ENCODE peak calls at places on chromosomes 3 and 15, in four cellular contexts. One of them, this sample, is unnamed.

GRCh38 chr3:157767602-157768001 is 264.4 kb upstream of the VEPH1 start:
- DNase-seq in GM12878: no peak
- DNase-seq in stomach: no peak
- DNase-seq in lower leg skin: no peak
- DNase-seq in this sample: no peak

GRCh38 chr3:94561094-94561493 is 498.2 kb downstream of the NSUN3 start:
- DNase-seq in GM12878: no peak
- DNase-seq in stomach: no peak
- DNase-seq in lower leg skin: no peak
- DNase-seq in this sample: no peak

GRCh38 chr3:141796436-141797166 is 33.4 kb downstream of the GRK7 start:
- DNase-seq in GM12878: peak
- DNase-seq in stomach: no peak
- DNase-seq in lower leg skin: no peak
- DNase-seq in this sample: peak

GRCh38 chr3:20511863-20512262 is 325.9 kb upstream of the SGO1 start:
- DNase-seq in GM12878: no peak
- DNase-seq in stomach: no peak
- DNase-seq in lower leg skin: no peak
- DNase-seq in this sample: peak

GRCh38 chr3:43866529-43867353 is 176.0 kb downstream of the ABHD5 start:
- DNase-seq in GM12878: no peak
- DNase-seq in stomach: no peak
- DNase-seq in lower leg skin: no peak
- DNase-seq in this sample: no peak

GRCh38 chr3:54988302-54989022 is 60.6 kb upstream of the LRTM1 start:
- DNase-seq in GM12878: no peak
- DNase-seq in stomach: no peak
- DNase-seq in lower leg skin: peak
- DNase-seq in this sample: no peak

GRCh38 chr15:98648654-98649537 is 557 bp downstream of the IGF1R start:
- DNase-seq in GM12878: no peak
- DNase-seq in stomach: peak
- DNase-seq in lower leg skin: peak
- DNase-seq in this sample: peak

GRCh38 chr3:123778991-123779622 is 105.0 kb downstream of the MYLK start:
- DNase-seq in GM12878: no peak
- DNase-seq in stomach: no peak
- DNase-seq in lower leg skin: peak
- DNase-seq in this sample: no peak

GRCh38 chr3:105688821-105689220 is 180.0 kb downstream of the CBLB start:
- DNase-seq in GM12878: no peak
- DNase-seq in stomach: no peak
- DNase-seq in lower leg skin: no peak
- DNase-seq in this sample: no peak

GRCh38 chr3:72322264-72322976 is 525.8 kb downstream of the SHQ1 start:
- DNase-seq in GM12878: no peak
- DNase-seq in stomach: no peak
- DNase-seq in lower leg skin: no peak
- DNase-seq in this sample: peak
- TF ChIP-seq POLR2A in GM12878: no peak
- TF ChIP-seq POLR2A in stomach: no peak
- TF ChIP-seq POLR2A in lower leg skin: no peak
- TF ChIP-seq POLR2A in this sample: no peak

GRCh38 chr3:139304383-139304782 is 39.4 kb upstream of the MRPS22 start:
- DNase-seq in GM12878: no peak
- DNase-seq in stomach: no peak
- DNase-seq in lower leg skin: no peak
- DNase-seq in this sample: no peak

GRCh38 chr3:139301654-139302053 is 42.2 kb upstream of the MRPS22 start:
- DNase-seq in GM12878: no peak
- DNase-seq in stomach: no peak
- DNase-seq in lower leg skin: no peak
- DNase-seq in this sample: no peak

GRCh38 chr3:139302801-139303113 is 41.1 kb upstream of the MRPS22 start:
- DNase-seq in GM12878: no peak
- DNase-seq in stomach: no peak
- DNase-seq in lower leg skin: no peak
- DNase-seq in this sample: no peak

GRCh38 chr3:139302084-139302800 is 41.6 kb upstream of the MRPS22 start:
- DNase-seq in GM12878: no peak
- DNase-seq in stomach: no peak
- DNase-seq in lower leg skin: peak
- DNase-seq in this sample: no peak

DNA sequence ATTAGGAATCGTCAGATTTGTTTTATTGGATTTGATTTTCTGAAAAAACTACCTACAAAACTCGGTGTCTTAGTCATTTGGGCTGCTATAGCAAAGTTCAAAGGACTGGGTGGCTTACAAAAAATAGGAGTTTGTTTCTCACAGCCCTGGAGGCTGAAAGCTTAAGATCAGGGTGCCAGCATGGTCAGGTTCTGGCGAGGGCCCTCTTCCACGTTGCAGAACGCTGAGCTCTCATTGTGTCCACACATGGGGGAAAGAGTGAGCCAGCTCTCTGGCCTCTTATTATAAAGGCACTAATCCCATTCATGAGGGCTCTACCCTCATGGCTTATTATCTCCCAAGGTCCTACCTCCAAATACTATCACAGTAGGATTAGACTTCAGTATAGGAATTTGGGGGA is 40.6 kb upstream of the MRPS22 start:
- DNase-seq in GM12878: no peak
- DNase-seq in stomach: no peak
- DNase-seq in lower leg skin: no peak
- DNase-seq in this sample: no peak
- TF ChIP-seq POLR2A in GM12878: no peak
- TF ChIP-seq POLR2A in stomach: no peak
- TF ChIP-seq POLR2A in lower leg skin: no peak
- TF ChIP-seq POLR2A in this sample: no peak

DNA sequence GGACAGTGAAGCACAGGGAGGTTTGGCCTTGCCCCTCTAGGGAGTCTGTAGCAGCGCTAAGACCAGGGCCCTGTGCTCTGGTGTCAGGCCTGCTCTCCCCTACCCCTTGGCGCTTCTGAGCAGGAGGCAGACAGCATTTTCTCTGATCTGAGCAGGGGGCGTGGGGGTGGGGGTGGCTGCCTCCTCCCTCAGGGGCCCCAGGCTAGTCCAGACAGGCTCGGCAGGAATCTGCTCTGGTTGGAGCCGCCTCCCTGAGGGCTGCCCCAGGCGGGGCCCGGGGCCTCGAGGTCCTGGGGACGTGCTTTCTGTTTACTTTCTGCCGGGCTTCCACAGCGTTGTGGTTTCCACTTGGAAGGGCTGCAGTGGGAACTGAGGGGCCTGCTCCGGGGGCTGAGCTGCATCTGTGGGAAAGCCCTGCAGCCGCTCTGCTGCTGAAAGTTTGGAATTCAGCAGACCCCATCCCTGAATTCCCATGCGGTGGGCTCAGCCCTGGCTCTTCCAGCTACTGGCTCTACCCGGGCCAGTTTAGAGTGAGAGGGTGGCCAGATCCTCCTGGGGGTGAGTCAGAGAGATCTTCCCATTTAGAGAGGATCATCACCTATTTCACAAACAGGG is 105.4 kb downstream of the LINGO1 start:
- DNase-seq in GM12878: no peak
- DNase-seq in stomach: peak
- DNase-seq in lower leg skin: no peak
- DNase-seq in this sample: no peak
- TF ChIP-seq POLR2A in GM12878: no peak
- TF ChIP-seq POLR2A in stomach: no peak
- TF ChIP-seq POLR2A in lower leg skin: no peak
- TF ChIP-seq POLR2A in this sample: no peak

GRCh38 chr3:129625071-129625874 is 18.8 kb upstream of the PLXND1 start:
- DNase-seq in GM12878: no peak
- DNase-seq in stomach: no peak
- DNase-seq in lower leg skin: peak
- DNase-seq in this sample: no peak
- TF ChIP-seq POLR2A in GM12878: no peak
- TF ChIP-seq POLR2A in stomach: no peak
- TF ChIP-seq POLR2A in lower leg skin: no peak
- TF ChIP-seq POLR2A in this sample: no peak

GRCh38 chr3:179068779-179069530 is 2.7 kb downstream of the ZMAT3 start:
- DNase-seq in GM12878: no peak
- DNase-seq in stomach: no peak
- DNase-seq in lower leg skin: no peak
- DNase-seq in this sample: peak

GRCh38 chr3:179073816-179074215 is 2.2 kb upstream of the ZMAT3 start:
- DNase-seq in GM12878: no peak
- DNase-seq in stomach: no peak
- DNase-seq in lower leg skin: no peak
- DNase-seq in this sample: no peak

GRCh38 chr3:179069762-179070390 is 1.7 kb downstream of the ZMAT3 start:
- DNase-seq in GM12878: no peak
- DNase-seq in stomach: no peak
- DNase-seq in lower leg skin: no peak
- DNase-seq in this sample: peak

GRCh38 chr3:179071161-179071568 is 444 bp downstream of the ZMAT3 start:
- DNase-seq in GM12878: no peak
- DNase-seq in stomach: no peak
- DNase-seq in lower leg skin: no peak
- DNase-seq in this sample: no peak

DNA sequence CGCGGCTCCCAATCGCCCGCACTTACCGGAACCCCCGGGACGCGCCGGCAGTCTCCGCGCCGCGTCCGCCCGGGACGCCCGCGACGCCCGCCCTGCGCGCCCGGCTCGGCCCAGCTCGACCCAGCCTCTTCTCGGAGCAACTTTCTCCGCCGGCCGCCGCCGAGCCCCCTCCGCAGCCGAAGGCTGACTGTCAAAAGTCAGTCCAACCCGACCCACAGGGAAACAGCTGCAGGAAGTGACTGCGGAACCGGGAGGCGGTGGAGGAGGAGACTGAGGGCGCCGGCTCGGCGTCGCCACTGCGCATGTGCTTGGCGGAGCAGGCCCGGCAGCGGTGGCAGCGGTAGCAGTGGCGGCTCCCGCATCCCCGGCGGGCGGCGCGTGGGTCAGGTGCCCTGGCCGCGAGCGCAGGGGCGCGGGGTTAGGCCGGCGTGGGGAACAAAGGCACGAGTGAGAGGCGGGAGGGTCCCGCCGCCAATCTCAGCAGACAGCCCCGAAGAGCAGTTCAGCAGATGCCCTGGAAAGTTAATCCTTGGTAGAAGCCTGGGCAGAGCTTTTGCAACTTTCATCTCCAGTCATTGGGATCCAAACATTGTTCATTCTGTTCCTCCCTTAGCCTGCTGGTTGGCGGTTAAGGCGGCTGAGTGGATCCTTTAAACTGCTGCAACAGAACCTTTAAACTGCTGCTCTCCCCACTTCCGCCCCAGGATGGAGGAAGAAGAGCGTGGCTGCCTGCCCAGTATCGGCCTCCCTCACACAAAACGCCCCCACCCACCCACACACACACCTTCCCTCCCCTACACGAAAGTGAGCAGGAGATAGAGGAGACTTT is at the start of gene ZMAT3:
- DNase-seq in GM12878: no peak
- DNase-seq in stomach: peak
- DNase-seq in lower leg skin: peak
- DNase-seq in this sample: peak
- TF ChIP-seq POLR2A in GM12878: peak
- TF ChIP-seq POLR2A in stomach: no peak
- TF ChIP-seq POLR2A in lower leg skin: no peak
- TF ChIP-seq POLR2A in this sample: peak

GRCh38 chr15:35547775-35548364 is 1.9 kb upstream of the DPH6 start:
- DNase-seq in GM12878: no peak
- DNase-seq in stomach: no peak
- DNase-seq in lower leg skin: no peak
- DNase-seq in this sample: no peak
- TF ChIP-seq POLR2A in GM12878: no peak
- TF ChIP-seq POLR2A in stomach: no peak
- TF ChIP-seq POLR2A in lower leg skin: no peak
- TF ChIP-seq POLR2A in this sample: no peak

GRCh38 chr15:39921274-39921638 is 1.2 kb upstream of the GPR176 start:
- DNase-seq in GM12878: no peak
- DNase-seq in stomach: no peak
- DNase-seq in lower leg skin: no peak
- DNase-seq in this sample: no peak

GRCh38 chr15:39918688-39919385 is 1.2 kb downstream of the GPR176 start:
- DNase-seq in GM12878: no peak
- DNase-seq in stomach: no peak
- DNase-seq in lower leg skin: no peak
- DNase-seq in this sample: no peak

GRCh38 chr15:39919740-39920509 is at the start of gene GPR176:
- DNase-seq in GM12878: no peak
- DNase-seq in stomach: no peak
- DNase-seq in lower leg skin: peak
- DNase-seq in this sample: peak

GRCh38 chr15:39919396-39919739 is 698 bp downstream of the GPR176 start:
- DNase-seq in GM12878: no peak
- DNase-seq in stomach: no peak
- DNase-seq in lower leg skin: peak
- DNase-seq in this sample: no peak

GRCh38 chr15:39920510-39921273 is 626 bp upstream of the GPR176 start:
- DNase-seq in GM12878: peak
- DNase-seq in stomach: peak
- DNase-seq in lower leg skin: peak
- DNase-seq in this sample: peak
- TF ChIP-seq POLR2A in GM12878: peak
- TF ChIP-seq POLR2A in stomach: no peak
- TF ChIP-seq POLR2A in lower leg skin: no peak
- TF ChIP-seq POLR2A in this sample: peak

GRCh38 chr3:175590745-175591144 is 731.6 kb downstream of the NAALADL2 start:
- DNase-seq in GM12878: no peak
- DNase-seq in stomach: no peak
- DNase-seq in lower leg skin: no peak
- DNase-seq in this sample: no peak

GRCh38 chr3:175585898-175586297 is 726.8 kb downstream of the NAALADL2 start:
- DNase-seq in GM12878: no peak
- DNase-seq in stomach: no peak
- DNase-seq in lower leg skin: no peak
- DNase-seq in this sample: no peak

DNA sequence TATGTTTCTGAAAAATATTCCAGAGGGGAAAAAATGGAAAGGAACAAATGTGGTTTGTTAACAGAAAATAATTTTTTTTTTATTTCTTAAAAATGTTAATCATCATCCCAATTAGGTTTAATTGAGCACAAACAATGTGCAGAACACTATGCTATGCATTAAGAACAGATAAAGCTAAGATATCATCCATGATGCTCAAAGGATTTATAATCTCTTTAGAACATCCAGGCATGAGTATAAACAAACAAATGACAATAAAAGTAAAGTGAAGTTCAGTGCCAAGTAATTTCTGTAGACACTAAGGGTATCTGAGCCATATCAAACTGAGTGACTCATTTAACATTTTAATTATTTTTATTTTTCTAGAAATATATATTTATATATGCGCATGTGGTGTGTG is 732.2 kb downstream of the NAALADL2 start:
- DNase-seq in GM12878: no peak
- DNase-seq in stomach: no peak
- DNase-seq in lower leg skin: no peak
- DNase-seq in this sample: no peak
- TF ChIP-seq POLR2A in GM12878: no peak
- TF ChIP-seq POLR2A in stomach: no peak
- TF ChIP-seq POLR2A in lower leg skin: no peak
- TF ChIP-seq POLR2A in this sample: no peak

GRCh38 chr15:65832549-65833364 is 36.5 kb upstream of the RAB11A start:
- DNase-seq in GM12878: no peak
- DNase-seq in stomach: peak
- DNase-seq in lower leg skin: peak
- DNase-seq in this sample: peak
- TF ChIP-seq POLR2A in GM12878: peak
- TF ChIP-seq POLR2A in stomach: no peak
- TF ChIP-seq POLR2A in lower leg skin: no peak
- TF ChIP-seq POLR2A in this sample: peak